ENCODE peak calls at places on chromosomes 3 and 15, in ten cellular contexts. I is ovary, M is psoas muscle, H is astrocyte, V is HCT116, Z is lung, D is left ventricle myocardium inferior, K is transverse colon, W is kidney, R is tibial artery. A is an unnamed sample.

GRCh38 chr3:104642827-104643226 is 723.9 kb upstream of the ALCAM start:
- DNase-seq in D (no peak), Z (no peak), I (no peak), W (no peak), H (no peak), M (no peak), K (no peak), V (no peak), R (no peak), A (no peak)

GRCh38 chr3:46942079-46942478 is 34.5 kb downstream of the CCDC12 start:
- DNase-seq in H (no peak), V (no peak), R (peak; percentile 29), K (peak; percentile 60), I (no peak), W (peak; percentile 71), D (no peak), M (no peak), Z (no peak), A (no peak)

GRCh38 chr3:12135029-12135634 is 23.6 kb downstream of the TIMP4 start:
- DNase-seq in W (peak; percentile 90), Z (peak; percentile 76), M (peak; percentile 72), R (peak; percentile 82), D (peak; percentile 74), V (peak; percentile 34), I (peak; percentile 77), K (peak; percentile 77), H (peak; percentile 22), A (no peak)

GRCh38 chr15:36004891-36005508 is 459.0 kb upstream of the DPH6 start:
- DNase-seq in W (no peak), V (no peak), I (no peak), K (no peak), H (no peak), M (no peak), D (no peak), R (no peak), Z (no peak), A (no peak)

GRCh38 chr3:89845053-89845452 is 737.6 kb downstream of the EPHA3 start:
- DNase-seq in V (no peak), D (no peak), H (no peak), K (no peak), W (no peak), R (no peak), Z (no peak), I (no peak), M (no peak), A (no peak)

GRCh38 chr3:41202834-41203345 is 3.6 kb downstream of the CTNNB1 start:
- DNase-seq in H (peak; percentile 49), M (no peak), W (no peak), Z (no peak), V (no peak), R (no peak), D (no peak), K (no peak), I (no peak), A (no peak)

GRCh38 chr3:143674100-143674968 is 173.9 kb downstream of the SLC9A9 start:
- DNase-seq in D (peak; percentile 44), H (peak; percentile 23), I (peak; percentile 68), R (peak; percentile 78), W (peak; percentile 78), V (peak; percentile 65), M (peak; percentile 42), Z (peak; percentile 76), K (peak; percentile 77), A (peak; percentile 93)

GRCh38 chr15:65653341-65653740 is 31.6 kb downstream of the SLC24A1 start:
- DNase-seq in M (no peak), I (no peak), W (no peak), D (no peak), K (no peak), V (no peak), Z (no peak), R (no peak), H (peak; percentile 31), A (no peak)

GRCh38 chr3:109532257-109533216 is 195.2 kb upstream of the DPPA4 start:
- DNase-seq in K (peak; percentile 39), W (no peak), H (peak; percentile 70), V (peak; percentile 72), I (no peak), R (no peak), M (no peak), D (no peak), Z (peak; percentile 32), A (no peak)

GRCh38 chr3:33865133-33865532 is 66.7 kb downstream of the PDCD6IP start:
- DNase-seq in K (no peak), Z (no peak), W (no peak), M (no peak), D (no peak), I (no peak), R (no peak), H (no peak), V (no peak), A (no peak)

GRCh38 chr3:47019201-47019600 is 39.7 kb downstream of the NBEAL2 start:
- DNase-seq in D (no peak), H (no peak), R (no peak), Z (no peak), V (no peak), I (no peak), W (no peak), M (no peak), K (no peak), A (peak; percentile 29)

GRCh38 chr3:170622369-170623159 is 36.7 kb upstream of the SLC7A14 start:
- DNase-seq in R (no peak), K (no peak), M (peak; percentile 18), W (no peak), I (peak; percentile 64), Z (no peak), D (peak; percentile 34), H (peak; percentile 54), V (no peak), A (no peak)

GRCh38 chr3:113697192-113698090 is 999 bp upstream of the USF3 start:
- DNase-seq in I (peak; percentile 30), K (peak; percentile 33), W (no peak), D (no peak), M (no peak), R (no peak), V (no peak), Z (no peak), H (no peak), A (no peak)
- H3K27ac ChIP-seq in I (peak overlapping the region; percentile 76), K (peak overlapping the region; percentile 100), W (peak overlapping the region; percentile 86), D (peak overlapping the region; percentile 100), M (peak overlapping the region; percentile 99), R (peak overlapping the region; percentile 99), V (peak overlapping the region; percentile 49), Z (peak overlapping the region; percentile 84), H (peak overlapping the region; percentile 76), A (peak overlapping the region; percentile 99)

GRCh38 chr3:63706321-63707085 is 54.0 kb downstream of the SNTN start:
- DNase-seq in V (no peak), I (no peak), K (no peak), D (no peak), R (no peak), M (no peak), H (peak; percentile 56), W (no peak), Z (no peak), A (no peak)
- H3K4me3 ChIP-seq in V (no peak overlapping the region), I (no peak overlapping the region), K (no peak overlapping the region), D (no peak overlapping the region), R (no peak overlapping the region), M (no peak overlapping the region), H (no peak overlapping the region), W (no peak overlapping the region), Z (no peak overlapping the region), A (no peak overlapping the region)

GRCh38 chr3:172343117-172343516 is 105.1 kb downstream of the GHSR start:
- DNase-seq in R (no peak), I (no peak), K (no peak), V (no peak), Z (no peak), M (no peak), W (no peak), H (no peak), D (no peak), A (no peak)
- H3K36me3 ChIP-seq in R (peaks cover 81% of the 10 kb centered on the region), I (no peaks in the 10 kb centered on the region), K (no peaks in the 10 kb centered on the region), V (peaks cover 13% of the 10 kb centered on the region), Z (peaks cover 53% of the 10 kb centered on the region), M (peaks cover 16% of the 10 kb centered on the region), W (peaks cover 29% of the 10 kb centered on the region), H (peaks cover 72% of the 10 kb centered on the region), D (peaks cover 93% of the 10 kb centered on the region), A (peaks cover 48% of the 10 kb centered on the region)

GRCh38 chr3:50612973-50613851 is 1.6 kb upstream of the CISH start:
- DNase-seq in I (no peak), W (no peak), H (no peak), M (no peak), K (no peak), Z (no peak), V (no peak), R (no peak), D (no peak), A (no peak)

GRCh38 chr3:50612234-50612972 is 829 bp upstream of the CISH start:
- DNase-seq in W (no peak), R (no peak), Z (no peak), D (no peak), V (no peak), H (no peak), K (no peak), M (no peak), I (peak; percentile 61), A (no peak)

GRCh38 chr3:50610992-50611463 is 546 bp downstream of the CISH start:
- DNase-seq in R (no peak), K (no peak), V (no peak), D (peak; percentile 19), I (no peak), W (peak; percentile 75), M (no peak), H (no peak), Z (no peak), A (no peak)

GRCh38 chr3:50610181-50610971 is 1.2 kb downstream of the CISH start:
- DNase-seq in I (peak; percentile 63), Z (no peak), M (peak; percentile 50), D (peak; percentile 22), W (peak; percentile 80), H (no peak), K (peak; percentile 86), R (no peak), V (no peak), A (no peak)

GRCh38 chr3:50611464-50612233 is at the start of gene CISH:
- DNase-seq in V (no peak), M (peak; percentile 98), H (peak; percentile 77), D (peak; percentile 96), K (peak; percentile 96), W (peak; percentile 99), Z (peak; percentile 98), I (peak; percentile 96), R (peak; percentile 97), A (peak; percentile 99)
- H3K27ac ChIP-seq in V (peak within 1 kb of the TSS; percentile 62), M (peak within 1 kb of the TSS; percentile 91), H (no peak within 1 kb of the TSS), D (peak within 1 kb of the TSS; percentile 100), K (peak within 1 kb of the TSS; percentile 93), W (peak within 1 kb of the TSS; percentile 98), Z (peak within 1 kb of the TSS; percentile 89), I (peak within 1 kb of the TSS; percentile 86), R (peak within 1 kb of the TSS; percentile 78), A (peak within 1 kb of the TSS; percentile 83)

GRCh38 chr15:85445361-85445760 is 65.0 kb downstream of the AKAP13 start:
- DNase-seq in R (no peak), I (no peak), K (no peak), H (no peak), V (no peak), Z (no peak), D (no peak), M (no peak), W (no peak), A (no peak)
- H3K4me3 ChIP-seq in R (no peak overlapping the region), I (no peak overlapping the region), K (no peak overlapping the region), H (no peak overlapping the region), V (no peak overlapping the region), Z (no peak overlapping the region), D (no peak overlapping the region), M (no peak overlapping the region), W (no peak overlapping the region), A (no peak overlapping the region)

A was measured in esophagus muscularis mucosa.